ENCODE peak calls at places on chromosomes 4 and X, in ten cellular contexts. W is NCI-H2227 treated with DMSO at 0.1 percent for 48 hours; X is BE2C; T is activated naive CD4-positive, alpha-beta T cell treated with Interleukin-2 at 50 U/mL for 16 hours; Q is psoas muscle; V is left cardiac atrium; N is stimulated activated CD8-positive, alpha-beta memory T cell treated with anti-CD3 and anti-CD28 coated beads, Interleukin-2, amount 100 ng/mL, for 1 hour; O is NCI-H1436; I is left ventricle myocardium inferior; D is ELF-1. H is an unnamed sample.
A peak's percentile ranks its signal among the peaks of the same experiment; 100 is the strongest.

GRCh38 chr4:15792974-15793373 is 14.8 kb downstream of the CD38 start:
- DNase-seq in Q (no peak), I (no peak), W (no peak), V (no peak), X (no peak), O (no peak), D (no peak), N (no peak), T (no peak), H (no peak)

GRCh38 chr4:112099701-112100289 is 45.5 kb upstream of the FAM241A start:
- DNase-seq in X (no peak), I (no peak), Q (no peak), O (peak; percentile 7), N (no peak), V (no peak), D (peak; percentile 7), T (no peak), W (peak; percentile 36), H (peak; percentile 46)

GRCh38 chrX:153825042-153825441 is 5.3 kb downstream of the PDZD4 start:
- DNase-seq in O (no peak), X (no peak), T (no peak), W (no peak), Q (no peak), I (no peak), V (no peak), N (no peak), D (no peak), H (peak; percentile 40)

GRCh38 chrX:9392445-9392844 is 72.4 kb upstream of the TBL1X start:
- DNase-seq in N (no peak), X (no peak), D (no peak), T (no peak), V (no peak), W (no peak), I (no peak), Q (no peak), O (no peak), H (no peak)

GRCh38 chrX:108397627-108398392 is 40.4 kb downstream of the COL4A6 start:
- DNase-seq in N (no peak), T (no peak), X (no peak), I (no peak), O (no peak), V (no peak), D (no peak), W (no peak), Q (no peak), H (no peak)

GRCh38 chrX:69613946-69614345 is 2.0 kb upstream of the EDA start:
- DNase-seq in I (no peak), Q (no peak), O (no peak), D (no peak), V (no peak), T (no peak), X (no peak), W (no peak), N (no peak), H (no peak)

GRCh38 chr4:94527556-94528233 is 76.0 kb downstream of the PDLIM5 start:
- DNase-seq in V (no peak), X (no peak), I (no peak), N (no peak), O (no peak), W (no peak), D (no peak), T (no peak), Q (no peak), H (no peak)

GRCh38 chr4:34157546-34157945 is 2086.8 kb downstream of the ARAP2 start:
- DNase-seq in W (no peak), V (no peak), O (no peak), I (no peak), X (no peak), N (no peak), T (no peak), Q (no peak), D (no peak), H (no peak)

GRCh38 chrX:11105080-11105479 is 6.1 kb upstream of the HCCS start:
- DNase-seq in T (no peak), Q (no peak), D (no peak), W (no peak), X (no peak), I (no peak), N (no peak), O (no peak), V (no peak), H (no peak)

GRCh38 chr4:144872508-144873293 is 225.3 kb downstream of the ANAPC10 start:
- DNase-seq in O (no peak), I (no peak), N (no peak), X (no peak), T (no peak), D (no peak), W (no peak), Q (no peak), V (peak; percentile 39), H (no peak)

GRCh38 chr4:163492951-163493504 is 1.5 kb upstream of the TMA16 start:
- DNase-seq in Q (no peak), T (no peak), I (no peak), W (no peak), N (no peak), V (no peak), O (no peak), D (peak; percentile 17), X (no peak), H (no peak)

GRCh38 chrX:154525606-154526490 is 9.8 kb upstream of the FAM3A start:
- DNase-seq in O (no peak), T (no peak), I (no peak), W (no peak), Q (no peak), N (no peak), V (no peak), X (no peak), D (peak; percentile 40), H (no peak)

GRCh38 chr4:26330186-26330787 is 9.5 kb downstream of the RBPJ start:
- DNase-seq in I (no peak), V (no peak), O (peak; percentile 58), D (no peak), T (no peak), W (peak; percentile 48), N (no peak), Q (no peak), X (peak; percentile 25), H (no peak)

GRCh38 chr4:144599621-144600020 is 46.3 kb upstream of the HHIP start:
- DNase-seq in N (no peak), V (no peak), X (no peak), I (no peak), T (no peak), O (no peak), Q (no peak), D (no peak), W (no peak), H (no peak)

GRCh38 chr4:2331519-2332200 is 69.8 kb upstream of the MXD4 start:
- DNase-seq in V (no peak), D (no peak), I (no peak), N (no peak), W (no peak), T (no peak), X (no peak), O (no peak), Q (no peak), H (no peak)

GRCh38 chrX:48703642-48704481 is 7.3 kb downstream of the SUV39H1 start:
- DNase-seq in V (no peak), Q (no peak), N (no peak), X (no peak), I (no peak), T (no peak), D (peak; percentile 85), O (no peak), W (no peak), H (no peak)

GRCh38 chr4:139535852-139536234 is 20.2 kb downstream of the SETD7 start:
- DNase-seq in O (no peak), T (no peak), D (no peak), W (no peak), V (no peak), N (no peak), X (no peak), I (no peak), Q (no peak), H (no peak)

GRCh38 chr4:5912614-5913019 is 19.7 kb upstream of the CRMP1 start:
- DNase-seq in V (no peak), I (no peak), T (no peak), Q (no peak), W (no peak), D (peak; percentile 16), O (peak; percentile 14), N (no peak), X (peak; percentile 64), H (peak; percentile 67)

GRCh38 chrX:91311969-91312368 is 122.7 kb upstream of the PABPC5 start:
- DNase-seq in I (no peak), W (no peak), Q (no peak), D (no peak), X (no peak), T (no peak), N (no peak), O (no peak), V (no peak), H (no peak)

GRCh38 chrX:74343327-74343969 is 39.5 kb downstream of the ZCCHC13 start:
- DNase-seq in Q (no peak), W (no peak), I (no peak), V (no peak), N (no peak), T (no peak), O (no peak), X (no peak), D (no peak), H (no peak)

GRCh38 chr4:47598320-47598719 is 113.2 kb downstream of the ATP10D start:
- DNase-seq in N (no peak), T (no peak), I (no peak), X (peak; percentile 20), W (no peak), Q (no peak), V (no peak), O (no peak), D (no peak), H (no peak)

GRCh38 chr4:39062094-39062493 is at the start of gene KLHL5:
- DNase-seq in Q (no peak), X (no peak), V (no peak), O (no peak), W (peak; percentile 71), T (no peak), D (peak; percentile 61), N (no peak), I (no peak), H (no peak)

GRCh38 chr4:156598138-156598681 is 373.4 kb downstream of the PDGFC start:
- DNase-seq in I (no peak), X (no peak), Q (no peak), W (peak; percentile 80), N (no peak), O (no peak), D (peak; percentile 38), V (peak; percentile 15), T (no peak), H (no peak)

GRCh38 chr4:76758290-76758882 is 139.6 kb downstream of the SOWAHB start:
- DNase-seq in O (no peak), D (peak; percentile 68), I (no peak), W (peak; percentile 8), Q (no peak), N (no peak), V (no peak), X (peak; percentile 43), T (no peak), H (no peak)

GRCh38 chrX:140918398-140919043 is 83.9 kb upstream of the SPANXB1 start:
- DNase-seq in X (peak; percentile 37), T (peak; percentile 4), N (no peak), Q (no peak), D (peak; percentile 96), W (no peak), O (peak; percentile 37), V (no peak), I (no peak), H (peak; percentile 83)

GRCh38 chr4:139092271-139092670 is 76.7 kb downstream of the NOCT start:
- DNase-seq in D (no peak), X (no peak), W (no peak), T (no peak), O (no peak), I (no peak), V (no peak), Q (no peak), N (no peak), H (no peak)

GRCh38 chrX:48975041-48975440 is 3.4 kb upstream of the KCND1 start:
- DNase-seq in X (no peak), Q (no peak), I (no peak), W (no peak), T (no peak), D (no peak), O (no peak), N (no peak), V (no peak), H (no peak)

GRCh38 chrX:72297953-72298730 is 7.6 kb downstream of the CITED1 start:
- DNase-seq in X (no peak), O (no peak), Q (no peak), V (no peak), W (no peak), T (no peak), D (peak; percentile 77), N (no peak), I (no peak), H (peak; percentile 66)

H was measured in endodermal cell.